ENCODE peak calls at places on chromosomes 4 and X, in nine cellular contexts. K is GM23248, I is mesenchymal stem cell, H is left ventricle myocardium inferior, T is A549, J is colonic mucosa, S is Karpas-422, Z is dorsolateral prefrontal cortex, P is astrocyte of the spinal cord. E is an unnamed sample.

GRCh38 chrX:9670136-9670905 is 95.3 kb downstream of the GPR143 start:
- DNase-seq in K (peak), I (peak), H (no peak), T (peak), J (no peak), S (no peak), Z (no peak), P (peak), E (no peak)

GRCh38 chrX:119941336-119941735 is 2.2 kb downstream of the NKAP start:
- DNase-seq in K (no peak), I (no peak), H (no peak), T (no peak), J (no peak), S (no peak), Z (no peak), P (no peak), E (no peak)

GRCh38 chrX:120426599-120426998 is 42.5 kb downstream of the LAMP2 start:
- DNase-seq in K (peak), I (no peak), H (no peak), T (no peak), J (no peak), S (no peak), Z (no peak), P (peak), E (peak)

GRCh38 chrX:21940356-21940829 is at the start of gene SMS:
- DNase-seq in K (peak), I (peak), H (peak), T (peak), J (peak), S (peak), Z (peak), P (peak), E (peak)

GRCh38 chr4:11650801-11651596 is 222.3 kb upstream of the HS3ST1 start:
- DNase-seq in K (no peak), I (no peak), H (no peak), T (peak), J (no peak), S (no peak), Z (peak), P (peak), E (peak)

GRCh38 chr4:76055005-76055404 is 19.1 kb upstream of the CXCL11 start:
- DNase-seq in K (no peak), I (no peak), H (no peak), T (no peak), J (no peak), S (peak), Z (no peak), P (no peak), E (no peak)

GRCh38 chrX:38666909-38667308 is 105.6 kb downstream of the TSPAN7 start:
- DNase-seq in K (no peak), I (no peak), H (no peak), T (no peak), J (no peak), S (no peak), Z (no peak), P (no peak), E (no peak)

GRCh38 chr4:164807611-164808010 is 53.7 kb downstream of the SMIM31 start:
- DNase-seq in K (no peak), I (peak), H (no peak), T (peak), J (no peak), S (no peak), Z (no peak), P (peak), E (no peak)

GRCh38 chr4:156889616-156890594 is 81.7 kb downstream of the PDGFC start:
- DNase-seq in K (peak), I (peak), H (peak), T (no peak), J (no peak), S (no peak), Z (no peak), P (peak), E (peak)

GRCh38 chrX:134670241-134670811 is 12.1 kb upstream of the PLAC1 start:
- DNase-seq in K (peak), I (peak), H (no peak), T (peak), J (no peak), S (no peak), Z (no peak), P (peak), E (peak)

GRCh38 chr4:1234296-1234695 is 14.6 kb downstream of the CTBP1 start:
- DNase-seq in K (peak), I (peak), H (peak), T (no peak), J (no peak), S (no peak), Z (no peak), P (no peak), E (peak)

GRCh38 chrX:107482046-107482445 is 32.6 kb downstream of the FRMPD3 start:
- DNase-seq in K (no peak), I (no peak), H (no peak), T (no peak), J (no peak), S (no peak), Z (peak), P (no peak), E (no peak)

GRCh38 chr4:7701866-7702649 is 237.6 kb downstream of the AFAP1 start:
- DNase-seq in K (peak), I (no peak), H (no peak), T (no peak), J (no peak), S (no peak), Z (no peak), P (no peak), E (no peak)

GRCh38 chr4:921830-922331 is 10.2 kb downstream of the GAK start:
- DNase-seq in K (no peak), I (no peak), H (no peak), T (no peak), J (no peak), S (no peak), Z (no peak), P (no peak), E (no peak)

GRCh38 chrX:72129661-72130060 is 2.1 kb downstream of the RTL5 start:
- DNase-seq in K (no peak), I (no peak), H (no peak), T (no peak), J (no peak), S (no peak), Z (no peak), P (no peak), E (no peak)

GRCh38 chrX:16832301-16832700 is 37.9 kb downstream of the RBBP7 start:
- DNase-seq in K (no peak), I (no peak), H (no peak), T (no peak), J (no peak), S (no peak), Z (no peak), P (no peak), E (no peak)

GRCh38 chrX:1592128-1592862 is 891 bp downstream of the AKAP17A start:
- DNase-seq in K (peak), I (peak), H (no peak), T (no peak), J (peak), S (peak), Z (no peak), P (no peak), E (peak)

GRCh38 chr4:177308842-177309524 is 691 bp upstream of the NEIL3 start:
- DNase-seq in K (no peak), I (no peak), H (no peak), T (no peak), J (no peak), S (no peak), Z (no peak), P (no peak), E (no peak)

GRCh38 chr4:6290256-6290655 is 20.6 kb downstream of the WFS1 start:
- DNase-seq in K (no peak), I (no peak), H (no peak), T (no peak), J (no peak), S (no peak), Z (no peak), P (no peak), E (no peak)

GRCh38 chrX:84339507-84340364 is 151.7 kb upstream of the RPS6KA6 start:
- DNase-seq in K (peak), I (peak), H (no peak), T (peak), J (no peak), S (peak), Z (no peak), P (peak), E (peak)

GRCh38 chrX:129359269-129359668 is 164.0 kb downstream of the SMARCA1 start:
- DNase-seq in K (peak), I (peak), H (no peak), T (no peak), J (no peak), S (no peak), Z (no peak), P (peak), E (peak)

GRCh38 chr4:140937866-140938265 is 181.7 kb upstream of the TBC1D9 start:
- DNase-seq in K (peak), I (peak), H (no peak), T (peak), J (no peak), S (no peak), Z (no peak), P (peak), E (peak)

GRCh38 chr4:142126890-142127497 is 490.6 kb downstream of the IL15 start:
- DNase-seq in K (peak), I (peak), H (no peak), T (peak), J (peak), S (peak), Z (peak), P (peak), E (peak)

GRCh38 chrX:53599781-53600396 is 86.6 kb downstream of the HUWE1 start:
- DNase-seq in K (no peak), I (no peak), H (no peak), T (no peak), J (no peak), S (no peak), Z (no peak), P (no peak), E (no peak)

GRCh38 chr4:16082424-16083216 is 1.2 kb downstream of the PROM1 start:
- DNase-seq in K (peak), I (peak), H (no peak), T (no peak), J (peak), S (no peak), Z (no peak), P (no peak), E (no peak)

GRCh38 chrX:71945435-71945834 is 34.8 kb downstream of the NHSL2 start:
- DNase-seq in K (no peak), I (no peak), H (no peak), T (no peak), J (no peak), S (no peak), Z (no peak), P (peak), E (no peak)

GRCh38 chrX:106898462-106898861 is 4.7 kb downstream of the RIPPLY1 start:
- DNase-seq in K (peak), I (peak), H (no peak), T (peak), J (no peak), S (peak), Z (no peak), P (peak), E (peak)

GRCh38 chr4:106002979-106003378 is 107.7 kb downstream of the NPNT start:
- DNase-seq in K (no peak), I (no peak), H (no peak), T (no peak), J (no peak), S (no peak), Z (no peak), P (no peak), E (no peak)

GRCh38 chrX:30612250-30612655 is 34.7 kb upstream of the TASL start:
- DNase-seq in K (no peak), I (no peak), H (no peak), T (no peak), J (no peak), S (no peak), Z (no peak), P (no peak), E (no peak)

GRCh38 chr4:95627004-95627403 is 78.2 kb upstream of the UNC5C start:
- DNase-seq in K (no peak), I (no peak), H (no peak), T (no peak), J (no peak), S (no peak), Z (no peak), P (no peak), E (no peak)

GRCh38 chr4:185792384-185793146 is 19.4 kb downstream of the SORBS2 start:
- DNase-seq in K (peak), I (peak), H (no peak), T (peak), J (no peak), S (no peak), Z (no peak), P (peak), E (peak)

GRCh38 chrX:19625612-19626011 is 110.3 kb upstream of the MAP3K15 start:
- DNase-seq in K (peak), I (peak), H (no peak), T (peak), J (no peak), S (no peak), Z (no peak), P (no peak), E (peak)

DNA sequence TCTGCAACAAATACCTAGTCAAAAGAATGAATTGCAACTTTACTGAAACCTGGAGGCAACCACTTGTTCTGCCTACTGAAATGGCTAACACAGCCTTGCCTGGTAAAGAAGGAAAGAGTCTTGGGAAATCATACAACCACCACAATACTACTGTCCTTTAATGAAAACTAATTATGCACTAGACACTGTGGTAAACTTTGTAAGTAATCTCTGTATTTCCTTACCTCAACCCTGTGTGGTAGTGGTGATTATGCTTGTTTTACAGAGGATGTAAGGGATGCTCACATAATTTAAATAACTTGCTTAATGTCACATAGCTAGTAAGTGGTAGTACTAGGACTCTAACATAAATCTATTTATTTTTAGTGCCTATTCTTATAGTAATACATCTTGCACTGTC is 44.7 kb downstream of the TMEM156 start:
- DNase-seq in K (no peak), I (no peak), H (no peak), T (no peak), J (no peak), S (no peak), Z (no peak), P (no peak), E (no peak)
- H3K4me3 ChIP-seq in K (no peak), I (no peak), H (no peak), T (no peak), J (no peak), S (no peak), Z (no peak), P (no peak), E (no peak)

GRCh38 chr4:139214039-139214534 is 37.1 kb upstream of the ELF2 start:
- DNase-seq in K (no peak), I (peak), H (peak), T (no peak), J (no peak), S (peak), Z (no peak), P (no peak), E (peak)
- H3K4me3 ChIP-seq in K (no peak), I (no peak), H (no peak), T (no peak), J (no peak), S (no peak), Z (no peak), P (no peak), E (no peak)

GRCh38 chr4:99783940-99784339 is 32.7 kb upstream of the DAPP1 start:
- DNase-seq in K (no peak), I (no peak), H (no peak), T (no peak), J (no peak), S (no peak), Z (no peak), P (no peak), E (peak)

DNA sequence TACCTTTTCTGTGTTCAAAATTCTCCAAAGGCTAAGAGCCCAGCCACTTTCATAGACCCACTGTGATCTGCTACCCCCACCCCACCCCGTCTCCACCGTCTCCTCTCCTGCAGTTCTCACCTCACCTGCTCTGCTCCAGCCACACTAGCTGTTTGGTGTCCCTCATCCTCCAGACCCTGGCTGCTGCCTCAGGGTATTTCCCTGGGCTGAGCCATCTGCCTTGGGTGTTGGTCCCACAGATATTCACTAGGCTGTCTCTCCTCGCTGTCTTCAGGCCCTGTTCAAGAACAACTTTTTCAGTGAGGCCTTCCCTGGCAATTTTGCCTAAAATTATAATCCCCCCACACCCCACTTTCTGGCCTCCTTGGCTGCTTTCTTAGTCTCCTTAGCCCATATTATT is 31.8 kb upstream of the DAPP1 start:
- DNase-seq in K (no peak), I (no peak), H (no peak), T (no peak), J (no peak), S (no peak), Z (no peak), P (no peak), E (no peak)
- H3K4me3 ChIP-seq in K (no peak), I (no peak), H (no peak), T (no peak), J (no peak), S (no peak), Z (no peak), P (no peak), E (no peak)

DNA sequence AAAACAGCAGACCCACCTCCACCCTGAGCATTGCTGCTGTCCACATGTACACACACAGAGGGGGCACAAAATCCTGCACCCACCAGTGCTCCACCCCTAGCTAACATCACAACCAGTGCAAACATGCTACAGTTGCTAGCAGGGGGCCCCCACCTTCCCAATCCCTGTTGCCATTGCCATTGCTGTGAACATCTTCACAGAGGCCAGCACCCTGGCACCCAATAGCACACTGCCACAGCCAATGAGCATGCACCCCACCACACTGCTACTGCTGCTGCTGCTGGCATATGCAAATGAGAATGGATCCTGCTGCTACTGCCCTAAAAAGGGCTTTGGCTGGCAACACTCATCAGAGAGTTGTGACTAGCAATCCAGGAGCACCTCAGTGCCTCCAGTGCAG is 1061.9 kb downstream of the ARAP2 start:
- DNase-seq in K (no peak), I (no peak), H (no peak), T (no peak), J (no peak), S (no peak), Z (no peak), P (no peak), E (no peak)
- H3K4me3 ChIP-seq in K (no peak), I (no peak), H (no peak), T (no peak), J (no peak), S (no peak), Z (no peak), P (no peak), E (no peak)

E was measured in fibroblast of mammary gland.